ENCODE peak calls at places on chromosome 11, in five cellular contexts. One of them, this sample, is unnamed.

GRCh38 chr11:134425413-134425812 is 13.4 kb upstream of the B3GAT1 start:
- DNase-seq in activated naive CD8-positive, alpha-beta T cell treated with anti-CD3 and anti-CD28 coated beads, Interleukin-2, amount 10 ng/mL, durations not matched to agents 7 days and 5 days: no peak
- DNase-seq in stimulated activated naive CD8-positive, alpha-beta T cell treated with anti-CD3 and anti-CD28 coated beads, Interleukin-15, amount 100 ng/mL, for 72 hours: no peak
- DNase-seq in T-cell: no peak
- DNase-seq in memory B cell: no peak
- DNase-seq in this sample: no peak

GRCh38 chr11:22130462-22131053 is 62.3 kb upstream of the ANO5 start:
- DNase-seq in activated naive CD8-positive, alpha-beta T cell treated with anti-CD3 and anti-CD28 coated beads, Interleukin-2, amount 10 ng/mL, durations not matched to agents 7 days and 5 days: no peak
- DNase-seq in stimulated activated naive CD8-positive, alpha-beta T cell treated with anti-CD3 and anti-CD28 coated beads, Interleukin-15, amount 100 ng/mL, for 72 hours: no peak
- DNase-seq in T-cell: no peak
- DNase-seq in memory B cell: no peak
- DNase-seq in this sample: no peak

GRCh38 chr11:17314232-17314547 is 37.4 kb upstream of the NCR3LG1 start:
- DNase-seq in activated naive CD8-positive, alpha-beta T cell treated with anti-CD3 and anti-CD28 coated beads, Interleukin-2, amount 10 ng/mL, durations not matched to agents 7 days and 5 days: no peak
- DNase-seq in stimulated activated naive CD8-positive, alpha-beta T cell treated with anti-CD3 and anti-CD28 coated beads, Interleukin-15, amount 100 ng/mL, for 72 hours: no peak
- DNase-seq in T-cell: no peak
- DNase-seq in memory B cell: no peak
- DNase-seq in this sample: no peak

GRCh38 chr11:101974255-101974654 is 57.9 kb upstream of the ANGPTL5 start:
- DNase-seq in activated naive CD8-positive, alpha-beta T cell treated with anti-CD3 and anti-CD28 coated beads, Interleukin-2, amount 10 ng/mL, durations not matched to agents 7 days and 5 days: no peak
- DNase-seq in stimulated activated naive CD8-positive, alpha-beta T cell treated with anti-CD3 and anti-CD28 coated beads, Interleukin-15, amount 100 ng/mL, for 72 hours: no peak
- DNase-seq in T-cell: no peak
- DNase-seq in memory B cell: no peak
- DNase-seq in this sample: no peak

GRCh38 chr11:76701701-76702100 is 31.2 kb upstream of the LRRC32 start:
- DNase-seq in activated naive CD8-positive, alpha-beta T cell treated with anti-CD3 and anti-CD28 coated beads, Interleukin-2, amount 10 ng/mL, durations not matched to agents 7 days and 5 days: no peak
- DNase-seq in stimulated activated naive CD8-positive, alpha-beta T cell treated with anti-CD3 and anti-CD28 coated beads, Interleukin-15, amount 100 ng/mL, for 72 hours: no peak
- DNase-seq in T-cell: no peak
- DNase-seq in memory B cell: no peak
- DNase-seq in this sample: no peak

GRCh38 chr11:18063131-18063530 is 17.1 kb upstream of the TPH1 start:
- DNase-seq in activated naive CD8-positive, alpha-beta T cell treated with anti-CD3 and anti-CD28 coated beads, Interleukin-2, amount 10 ng/mL, durations not matched to agents 7 days and 5 days: no peak
- DNase-seq in stimulated activated naive CD8-positive, alpha-beta T cell treated with anti-CD3 and anti-CD28 coated beads, Interleukin-15, amount 100 ng/mL, for 72 hours: no peak
- DNase-seq in T-cell: no peak
- DNase-seq in memory B cell: no peak
- DNase-seq in this sample: no peak

GRCh38 chr11:134407321-134407828 is 4.7 kb downstream of the B3GAT1 start:
- DNase-seq in activated naive CD8-positive, alpha-beta T cell treated with anti-CD3 and anti-CD28 coated beads, Interleukin-2, amount 10 ng/mL, durations not matched to agents 7 days and 5 days: no peak
- DNase-seq in stimulated activated naive CD8-positive, alpha-beta T cell treated with anti-CD3 and anti-CD28 coated beads, Interleukin-15, amount 100 ng/mL, for 72 hours: no peak
- DNase-seq in T-cell: no peak
- DNase-seq in memory B cell: no peak
- DNase-seq in this sample: no peak

GRCh38 chr11:17171342-17171741 is 36.4 kb downstream of the PIK3C2A start:
- DNase-seq in activated naive CD8-positive, alpha-beta T cell treated with anti-CD3 and anti-CD28 coated beads, Interleukin-2, amount 10 ng/mL, durations not matched to agents 7 days and 5 days: no peak
- DNase-seq in stimulated activated naive CD8-positive, alpha-beta T cell treated with anti-CD3 and anti-CD28 coated beads, Interleukin-15, amount 100 ng/mL, for 72 hours: no peak
- DNase-seq in T-cell: no peak
- DNase-seq in memory B cell: no peak
- DNase-seq in this sample: no peak

GRCh38 chr11:60251485-60252207 is 8.7 kb upstream of the MS4A4E start:
- DNase-seq in activated naive CD8-positive, alpha-beta T cell treated with anti-CD3 and anti-CD28 coated beads, Interleukin-2, amount 10 ng/mL, durations not matched to agents 7 days and 5 days: no peak
- DNase-seq in stimulated activated naive CD8-positive, alpha-beta T cell treated with anti-CD3 and anti-CD28 coated beads, Interleukin-15, amount 100 ng/mL, for 72 hours: peak
- DNase-seq in T-cell: no peak
- DNase-seq in memory B cell: no peak
- DNase-seq in this sample: peak

GRCh38 chr11:126115253-126115540 is 52.5 kb upstream of the CDON start:
- DNase-seq in activated naive CD8-positive, alpha-beta T cell treated with anti-CD3 and anti-CD28 coated beads, Interleukin-2, amount 10 ng/mL, durations not matched to agents 7 days and 5 days: no peak
- DNase-seq in stimulated activated naive CD8-positive, alpha-beta T cell treated with anti-CD3 and anti-CD28 coated beads, Interleukin-15, amount 100 ng/mL, for 72 hours: no peak
- DNase-seq in T-cell: no peak
- DNase-seq in memory B cell: no peak
- DNase-seq in this sample: no peak

GRCh38 chr11:44506375-44507016 is 59.0 kb upstream of the CD82 start:
- DNase-seq in activated naive CD8-positive, alpha-beta T cell treated with anti-CD3 and anti-CD28 coated beads, Interleukin-2, amount 10 ng/mL, durations not matched to agents 7 days and 5 days: no peak
- DNase-seq in stimulated activated naive CD8-positive, alpha-beta T cell treated with anti-CD3 and anti-CD28 coated beads, Interleukin-15, amount 100 ng/mL, for 72 hours: no peak
- DNase-seq in T-cell: no peak
- DNase-seq in memory B cell: no peak
- DNase-seq in this sample: no peak

GRCh38 chr11:196786-197731 is 4.2 kb downstream of the SCGB1C1 start:
- DNase-seq in activated naive CD8-positive, alpha-beta T cell treated with anti-CD3 and anti-CD28 coated beads, Interleukin-2, amount 10 ng/mL, durations not matched to agents 7 days and 5 days: peak
- DNase-seq in stimulated activated naive CD8-positive, alpha-beta T cell treated with anti-CD3 and anti-CD28 coated beads, Interleukin-15, amount 100 ng/mL, for 72 hours: peak
- DNase-seq in T-cell: no peak
- DNase-seq in memory B cell: no peak
- DNase-seq in this sample: no peak

GRCh38 chr11:117171648-117172051 is 6.9 kb upstream of the SIDT2 start:
- DNase-seq in activated naive CD8-positive, alpha-beta T cell treated with anti-CD3 and anti-CD28 coated beads, Interleukin-2, amount 10 ng/mL, durations not matched to agents 7 days and 5 days: no peak
- DNase-seq in stimulated activated naive CD8-positive, alpha-beta T cell treated with anti-CD3 and anti-CD28 coated beads, Interleukin-15, amount 100 ng/mL, for 72 hours: no peak
- DNase-seq in T-cell: no peak
- DNase-seq in memory B cell: no peak
- DNase-seq in this sample: no peak

GRCh38 chr11:71182791-71183556 is 69.4 kb downstream of the SHANK2 start:
- DNase-seq in activated naive CD8-positive, alpha-beta T cell treated with anti-CD3 and anti-CD28 coated beads, Interleukin-2, amount 10 ng/mL, durations not matched to agents 7 days and 5 days: no peak
- DNase-seq in stimulated activated naive CD8-positive, alpha-beta T cell treated with anti-CD3 and anti-CD28 coated beads, Interleukin-15, amount 100 ng/mL, for 72 hours: no peak
- DNase-seq in T-cell: no peak
- DNase-seq in memory B cell: no peak
- DNase-seq in this sample: no peak

GRCh38 chr11:130124096-130124495 is 35.5 kb upstream of the ST14 start:
- DNase-seq in activated naive CD8-positive, alpha-beta T cell treated with anti-CD3 and anti-CD28 coated beads, Interleukin-2, amount 10 ng/mL, durations not matched to agents 7 days and 5 days: no peak
- DNase-seq in stimulated activated naive CD8-positive, alpha-beta T cell treated with anti-CD3 and anti-CD28 coated beads, Interleukin-15, amount 100 ng/mL, for 72 hours: no peak
- DNase-seq in T-cell: no peak
- DNase-seq in memory B cell: no peak
- DNase-seq in this sample: no peak

GRCh38 chr11:65131417-65131776 is 2.9 kb downstream of the SYVN1 start:
- DNase-seq in activated naive CD8-positive, alpha-beta T cell treated with anti-CD3 and anti-CD28 coated beads, Interleukin-2, amount 10 ng/mL, durations not matched to agents 7 days and 5 days: no peak
- DNase-seq in stimulated activated naive CD8-positive, alpha-beta T cell treated with anti-CD3 and anti-CD28 coated beads, Interleukin-15, amount 100 ng/mL, for 72 hours: no peak
- DNase-seq in T-cell: no peak
- DNase-seq in memory B cell: no peak
- DNase-seq in this sample: no peak

GRCh38 chr11:111303476-111303875 is 5.1 kb downstream of the POU2AF3 start:
- DNase-seq in activated naive CD8-positive, alpha-beta T cell treated with anti-CD3 and anti-CD28 coated beads, Interleukin-2, amount 10 ng/mL, durations not matched to agents 7 days and 5 days: no peak
- DNase-seq in stimulated activated naive CD8-positive, alpha-beta T cell treated with anti-CD3 and anti-CD28 coated beads, Interleukin-15, amount 100 ng/mL, for 72 hours: no peak
- DNase-seq in T-cell: no peak
- DNase-seq in memory B cell: no peak
- DNase-seq in this sample: no peak

GRCh38 chr11:3984896-3985295 is 109.7 kb upstream of the RRM1 start:
- DNase-seq in activated naive CD8-positive, alpha-beta T cell treated with anti-CD3 and anti-CD28 coated beads, Interleukin-2, amount 10 ng/mL, durations not matched to agents 7 days and 5 days: peak
- DNase-seq in stimulated activated naive CD8-positive, alpha-beta T cell treated with anti-CD3 and anti-CD28 coated beads, Interleukin-15, amount 100 ng/mL, for 72 hours: peak
- DNase-seq in T-cell: no peak
- DNase-seq in memory B cell: peak
- DNase-seq in this sample: no peak

GRCh38 chr11:70735976-70736375 is 337.6 kb downstream of the CTTN start:
- DNase-seq in activated naive CD8-positive, alpha-beta T cell treated with anti-CD3 and anti-CD28 coated beads, Interleukin-2, amount 10 ng/mL, durations not matched to agents 7 days and 5 days: no peak
- DNase-seq in stimulated activated naive CD8-positive, alpha-beta T cell treated with anti-CD3 and anti-CD28 coated beads, Interleukin-15, amount 100 ng/mL, for 72 hours: no peak
- DNase-seq in T-cell: no peak
- DNase-seq in memory B cell: no peak
- DNase-seq in this sample: no peak

GRCh38 chr11:29093416-29093815 is 923.4 kb downstream of the KCNA4 start:
- DNase-seq in activated naive CD8-positive, alpha-beta T cell treated with anti-CD3 and anti-CD28 coated beads, Interleukin-2, amount 10 ng/mL, durations not matched to agents 7 days and 5 days: no peak
- DNase-seq in stimulated activated naive CD8-positive, alpha-beta T cell treated with anti-CD3 and anti-CD28 coated beads, Interleukin-15, amount 100 ng/mL, for 72 hours: no peak
- DNase-seq in T-cell: no peak
- DNase-seq in memory B cell: no peak
- DNase-seq in this sample: no peak

GRCh38 chr11:78063440-78064181 is at the start of gene THRSP:
- DNase-seq in activated naive CD8-positive, alpha-beta T cell treated with anti-CD3 and anti-CD28 coated beads, Interleukin-2, amount 10 ng/mL, durations not matched to agents 7 days and 5 days: no peak
- DNase-seq in stimulated activated naive CD8-positive, alpha-beta T cell treated with anti-CD3 and anti-CD28 coated beads, Interleukin-15, amount 100 ng/mL, for 72 hours: no peak
- DNase-seq in T-cell: no peak
- DNase-seq in memory B cell: no peak
- DNase-seq in this sample: no peak